ENCODE peak calls at places on chromosomes 6 and 20, in five cellular contexts. Q is HepG2, C is left ventricle myocardium inferior, G is AG04450, L is fibroblast of villous mesenchyme. A is an unnamed sample.

GRCh38 chr6:155163616-155164015 is 100.2 kb upstream of the CLDN20 start:
- DNase-seq in Q (no peak), C (no peak), G (no peak), L (no peak), A (no peak)

GRCh38 chr6:13177617-13178506 is 150.5 kb downstream of the TBC1D7 start:
- DNase-seq in Q (no peak), C (no peak), G (no peak), L (no peak), A (no peak)

GRCh38 chr20:1281279-1282057 is 15.4 kb downstream of the SNPH start:
- DNase-seq in Q (no peak), C (no peak), G (no peak), L (no peak), A (no peak)

GRCh38 chr6:10487668-10488327 is 33.4 kb upstream of the GCNT2 start:
- DNase-seq in Q (no peak), C (no peak), G (no peak), L (no peak), A (no peak)

GRCh38 chr20:13200767-13201500 is 20.1 kb upstream of the ISM1 start:
- DNase-seq in Q (no peak), C (no peak), G (no peak), L (no peak), A (no peak)

GRCh38 chr6:3625980-3626533 is 125.5 kb downstream of the PXDC1 start:
- DNase-seq in Q (no peak), C (no peak), G (no peak), L (no peak), A (no peak)

GRCh38 chr6:144655376-144655775 is 370.2 kb downstream of the UTRN start:
- DNase-seq in Q (no peak), C (no peak), G (no peak), L (no peak), A (no peak)

GRCh38 chr6:166629628-166630027 is 2.6 kb upstream of the RPS6KA2 start:
- DNase-seq in Q (no peak), C (no peak), G (no peak), L (peak; percentile 32), A (peak; percentile 38)

GRCh38 chr6:6556738-6557503 is 31.6 kb upstream of the LY86 start:
- DNase-seq in Q (peak; percentile 53), C (peak; percentile 36), G (no peak), L (peak; percentile 64), A (peak; percentile 49)

GRCh38 chr6:45514454-45514853 is 136.7 kb upstream of the SUPT3H start:
- DNase-seq in Q (no peak), C (no peak), G (no peak), L (peak; percentile 52), A (peak; percentile 30)

GRCh38 chr6:33276864-33277662 is at the start of gene B3GALT4:
- DNase-seq in Q (no peak), C (peak; percentile 78), G (no peak), L (peak; percentile 67), A (peak; percentile 60)

GRCh38 chr6:125194980-125195379 is 41.4 kb downstream of the TPD52L1 start:
- DNase-seq in Q (no peak), C (no peak), G (no peak), L (no peak), A (no peak)

GRCh38 chr6:18349350-18349749 is 37.8 kb upstream of the RNF144B start:
- DNase-seq in Q (no peak), C (no peak), G (no peak), L (no peak), A (no peak)

GRCh38 chr20:57794600-57795346 is 85.0 kb upstream of the PMEPA1 start:
- DNase-seq in Q (no peak), C (no peak), G (no peak), L (peak; percentile 11), A (no peak)

GRCh38 chr6:10412165-10412947 is 2.5 kb downstream of the TFAP2A start:
- DNase-seq in Q (no peak), C (no peak), G (peak; percentile 33), L (peak; percentile 65), A (peak; percentile 75)

GRCh38 chr6:41182069-41183034 is 18.6 kb downstream of the TREML2 start:
- DNase-seq in Q (peak; percentile 59), C (no peak), G (peak; percentile 4), L (peak; percentile 62), A (peak; percentile 73)

GRCh38 chr20:23637282-23638221 is at the start of gene CST3:
- DNase-seq in Q (peak; percentile 87), C (peak; percentile 95), G (peak; percentile 63), L (peak; percentile 91), A (peak; percentile 89)

GRCh38 chr6:119493980-119494379 is 144.4 kb upstream of the MAN1A1 start:
- DNase-seq in Q (peak; percentile 50), C (no peak), G (no peak), L (no peak), A (no peak)

GRCh38 chr6:91781946-91782345 is 1195.1 kb upstream of the MAP3K7 start:
- DNase-seq in Q (no peak), C (peak; percentile 15), G (no peak), L (no peak), A (no peak)

GRCh38 chr20:37492096-37492625 is 28.9 kb upstream of the NNAT start:
- DNase-seq in Q (no peak), C (no peak), G (no peak), L (no peak), A (no peak)

GRCh38 chr20:19998990-19999705 is 18.0 kb upstream of the NAA20 start:
- DNase-seq in Q (no peak), C (no peak), G (no peak), L (no peak), A (no peak)

GRCh38 chr6:130625825-130626500 is 201.2 kb upstream of the SMLR1 start:
- DNase-seq in Q (no peak), C (no peak), G (no peak), L (peak; percentile 65), A (peak; percentile 17)

GRCh38 chr6:138864343-138864890 is 68.5 kb downstream of the ECT2L start:
- DNase-seq in Q (no peak), C (no peak), G (no peak), L (no peak), A (peak; percentile 16)

GRCh38 chr20:6767536-6768227 is at the start of gene BMP2:
- DNase-seq in Q (no peak), C (peak; percentile 69), G (no peak), L (peak; percentile 56), A (peak; percentile 64)

GRCh38 chr6:142913511-142914047 is 31.4 kb downstream of the HIVEP2 start:
- DNase-seq in Q (no peak), C (no peak), G (no peak), L (no peak), A (no peak)

GRCh38 chr6:25454141-25454540 is 175.0 kb downstream of the CARMIL1 start:
- DNase-seq in Q (no peak), C (no peak), G (no peak), L (no peak), A (peak; percentile 17)

GRCh38 chr20:48326434-48326691 is 501.4 kb downstream of the PREX1 start:
- DNase-seq in Q (no peak), C (no peak), G (no peak), L (no peak), A (no peak)

GRCh38 chr6:151070666-151071065 is 169.1 kb upstream of the AKAP12 start:
- DNase-seq in Q (peak; percentile 34), C (no peak), G (peak; percentile 52), L (peak; percentile 93), A (peak; percentile 72)

GRCh38 chr6:7262037-7262461 is 51.0 kb downstream of the SSR1 start:
- DNase-seq in Q (no peak), C (peak; percentile 38), G (no peak), L (no peak), A (no peak)

GRCh38 chr6:68296126-68296525 is 339.0 kb upstream of the ADGRB3 start:
- DNase-seq in Q (no peak), C (no peak), G (no peak), L (no peak), A (peak; percentile 41)

GRCh38 chr20:23412026-23412425 is 9.3 kb downstream of the NAPB start:
- DNase-seq in Q (peak; percentile 70), C (no peak), G (no peak), L (peak; percentile 64), A (peak; percentile 17)

GRCh38 chr6:157096522-157096921 is 226.8 kb downstream of the TMEM242 start:
- DNase-seq in Q (peak; percentile 83), C (peak; percentile 24), G (no peak), L (no peak), A (no peak)

GRCh38 chr6:27188206-27188884 is 59.2 kb upstream of the PRSS16 start:
- DNase-seq in Q (peak; percentile 6), C (peak; percentile 28), G (no peak), L (peak; percentile 67), A (peak; percentile 78)

GRCh38 chr6:2819891-2820814 is 21.5 kb downstream of the SERPINB1 start:
- DNase-seq in Q (no peak), C (no peak), G (no peak), L (no peak), A (peak; percentile 49)

GRCh38 chr6:1625352-1625773 is 15.6 kb downstream of the FOXC1 start:
- DNase-seq in Q (no peak), C (no peak), G (no peak), L (no peak), A (no peak)

GRCh38 chr20:50226093-50226974 is 35.7 kb downstream of the CEBPB start:
- DNase-seq in Q (no peak), C (no peak), G (no peak), L (peak; percentile 68), A (peak; percentile 37)

DNA sequence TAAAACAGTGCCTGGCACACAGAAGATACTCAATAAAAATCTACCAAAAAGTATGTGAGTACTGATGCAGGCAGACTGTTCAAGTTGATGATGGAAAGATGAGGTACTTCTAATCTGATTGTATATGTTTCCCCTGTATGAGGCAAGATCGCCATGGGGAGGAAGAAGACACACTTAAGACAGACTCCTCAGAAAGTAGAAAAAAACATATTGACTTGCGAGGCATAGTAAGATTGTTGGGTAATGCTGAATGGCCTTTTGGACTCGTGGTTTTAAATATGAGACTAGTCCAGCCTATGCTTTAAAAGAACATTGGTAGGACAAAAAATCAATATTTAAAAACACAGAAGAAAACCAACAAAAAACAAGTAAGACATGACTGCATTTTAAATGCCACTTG is 72.6 kb downstream of the SHPRH start:
- DNase-seq in Q (no peak), C (no peak), G (no peak), L (peak; percentile 84), A (peak; percentile 47)
- TF ChIP-seq CTCF in Q (no peak), C (no peak), G (no peak), L (no peak), A (no peak)

DNA sequence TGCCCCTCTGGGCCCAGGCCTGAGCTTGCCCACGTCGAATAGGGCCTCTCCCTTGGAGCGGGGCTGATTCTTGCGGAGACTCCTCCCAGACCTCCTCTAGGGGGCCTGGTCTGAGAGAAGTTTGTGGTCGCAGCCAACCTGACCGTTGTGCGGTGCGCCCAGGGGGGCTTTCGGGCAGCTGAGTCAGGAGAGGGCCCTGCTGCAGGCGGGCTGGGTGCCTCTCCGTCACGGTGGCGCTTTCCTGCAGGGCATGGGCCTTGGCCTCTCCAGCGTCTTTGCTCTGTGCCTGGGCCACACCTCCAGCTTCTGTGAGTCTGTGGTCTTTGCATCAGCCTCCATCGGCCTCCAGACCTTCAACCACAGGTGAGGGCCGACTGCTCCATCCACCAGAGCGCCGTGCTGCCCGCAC is 12.9 kb downstream of the SLC17A9 start:
- DNase-seq in Q (no peak), C (no peak), G (no peak), L (no peak), A (no peak)
- TF ChIP-seq CTCF in Q (no peak), C (no peak), G (no peak), L (no peak), A (no peak)

GRCh38 chr6:51618563-51618962 is 468.9 kb downstream of the PKHD1 start:
- DNase-seq in Q (peak; percentile 30), C (no peak), G (no peak), L (no peak), A (no peak)
- TF ChIP-seq CTCF in Q (no peak), C (peak; percentile 42), G (peak; percentile 11), L (no peak), A (peak; percentile 2)

GRCh38 chr6:42396720-42397119 is 55.0 kb downstream of the TRERF1 start:
- DNase-seq in Q (no peak), C (no peak), G (no peak), L (no peak), A (no peak)
- TF ChIP-seq CTCF in Q (no peak), C (no peak), G (no peak), L (no peak), A (no peak)

A was measured in fibroblast of pulmonary artery.